ENCODE peak calls at places on chromosome 4, in nine cellular contexts. L is OCI-LY7, K is right atrium auricular region, Q is pancreas, A is SK-N-SH, D is IMR-90, U is mesendoderm, F is gastrocnemius medialis, W is PC-9. H is an unnamed sample.

GRCh38 chr4:113575391-113575790 is 186.1 kb downstream of the CAMK2D start:
- DNase-seq in L (no peak), K (no peak), Q (no peak), A (no peak), D (peak; percentile 60), U (no peak), F (no peak), W (no peak), H (no peak)

GRCh38 chr4:145538636-145539035 is 57.0 kb downstream of the SMAD1 start:
- DNase-seq in L (no peak), K (no peak), Q (no peak), A (no peak), D (no peak), U (no peak), F (no peak), W (no peak), H (no peak)

GRCh38 chr4:19739101-19739651 is 512.5 kb upstream of the SLIT2 start:
- DNase-seq in L (no peak), K (no peak), Q (no peak), A (no peak), D (peak; percentile 95), U (peak; percentile 7), F (no peak), W (peak; percentile 64), H (no peak)

GRCh38 chr4:40587826-40588225 is 41.8 kb downstream of the RBM47 start:
- DNase-seq in L (no peak), K (peak; percentile 67), Q (no peak), A (no peak), D (peak; percentile 73), U (no peak), F (no peak), W (peak; percentile 41), H (peak; percentile 60)

GRCh38 chr4:38125816-38126215 is 165.6 kb downstream of the PTTG2 start:
- DNase-seq in L (no peak), K (no peak), Q (no peak), A (no peak), D (peak; percentile 60), U (no peak), F (no peak), W (no peak), H (no peak)

GRCh38 chr4:83219344-83219990 is 65.1 kb downstream of the COQ2 start:
- DNase-seq in L (peak; percentile 94), K (no peak), Q (no peak), A (no peak), D (no peak), U (no peak), F (no peak), W (no peak), H (peak; percentile 57)

GRCh38 chr4:83125738-83126141 is 11.2 kb upstream of the PLAC8 start:
- DNase-seq in L (no peak), K (no peak), Q (no peak), A (no peak), D (no peak), U (no peak), F (no peak), W (no peak), H (no peak)

GRCh38 chr4:92451792-92452191 is 148.0 kb downstream of the GRID2 start:
- DNase-seq in L (no peak), K (no peak), Q (no peak), A (no peak), D (no peak), U (no peak), F (no peak), W (no peak), H (no peak)

GRCh38 chr4:7766661-7767345 is 172.9 kb downstream of the AFAP1 start:
- DNase-seq in L (no peak), K (no peak), Q (no peak), A (no peak), D (no peak), U (no peak), F (no peak), W (no peak), H (peak; percentile 29)

GRCh38 chr4:78951862-78952472 is 12.7 kb upstream of the PAQR3 start:
- DNase-seq in L (peak; percentile 62), K (no peak), Q (no peak), A (peak; percentile 30), D (peak; percentile 45), U (peak; percentile 38), F (no peak), W (no peak), H (no peak)

GRCh38 chr4:103075894-103076776 is at the start of gene SLC9B2:
- DNase-seq in L (peak; percentile 79), K (peak; percentile 70), Q (peak; percentile 85), A (peak; percentile 80), D (peak; percentile 56), U (peak; percentile 76), F (peak; percentile 50), W (peak; percentile 34), H (peak; percentile 73)

GRCh38 chr4:25299476-25300203 is 12.9 kb upstream of the ZCCHC4 start:
- DNase-seq in L (no peak), K (no peak), Q (no peak), A (no peak), D (no peak), U (peak; percentile 61), F (no peak), W (peak; percentile 68), H (peak; percentile 60)

GRCh38 chr4:13891544-13891939 is 264.0 kb upstream of the BOD1L1 start:
- DNase-seq in L (no peak), K (no peak), Q (no peak), A (no peak), D (peak; percentile 71), U (peak; percentile 6), F (no peak), W (no peak), H (no peak)

GRCh38 chr4:1008840-1009646 is 2.4 kb upstream of the FGFRL1 start:
- DNase-seq in L (peak; percentile 28), K (no peak), Q (peak; percentile 76), A (no peak), D (no peak), U (peak; percentile 23), F (peak; percentile 43), W (peak; percentile 38), H (peak; percentile 74)

DNA sequence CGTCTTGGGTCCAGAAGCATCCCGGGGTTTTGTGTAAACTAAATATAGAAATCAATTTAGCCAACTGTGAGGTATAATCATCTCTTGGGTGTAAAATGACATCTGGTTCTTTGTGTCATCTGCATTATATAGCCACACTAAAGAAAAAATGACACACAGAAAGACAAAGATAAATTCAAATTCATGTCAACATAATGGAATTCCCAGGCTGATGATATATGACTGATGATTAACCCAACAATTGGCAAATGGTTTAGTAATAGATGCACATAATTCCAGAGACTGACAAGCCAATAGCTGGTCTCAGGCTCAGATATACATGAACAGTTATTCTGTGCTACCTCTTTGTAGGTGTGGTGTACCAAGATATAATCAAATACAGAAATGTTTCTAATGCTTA is 375.4 kb upstream of the PITX2 start:
- DNase-seq in L (no peak), K (no peak), Q (no peak), A (no peak), D (no peak), U (no peak), F (no peak), W (no peak), H (no peak)
- H3K4me3 ChIP-seq in L (no peak overlapping the region), K (no peak overlapping the region), Q (no peak overlapping the region), A (no peak overlapping the region), D (no peak overlapping the region), U (no peak overlapping the region), F (no peak overlapping the region), W (no peak overlapping the region), H (no peak overlapping the region)

GRCh38 chr4:74934822-74935326 is 2.0 kb downstream of the PARM1 start:
- DNase-seq in L (no peak), K (no peak), Q (no peak), A (no peak), D (no peak), U (no peak), F (no peak), W (no peak), H (no peak)
- H3K27ac ChIP-seq in L (no peak overlapping the region), K (peak overlapping the region; percentile 88), Q (no peak overlapping the region), A (no peak overlapping the region), D (no peak overlapping the region), U (no peak overlapping the region), F (peak overlapping the region; percentile 71), W (no peak overlapping the region), H (peak overlapping the region; percentile 80)

GRCh38 chr4:185809517-185810071 is 2.4 kb downstream of the SORBS2 start:
- DNase-seq in L (peak; percentile 15), K (no peak), Q (no peak), A (no peak), D (no peak), U (no peak), F (no peak), W (no peak), H (no peak)
- H3K4me3 ChIP-seq in L (peak overlapping the region; percentile 78), K (peak overlapping the region; percentile 57), Q (peak overlapping the region; percentile 69), A (no peak overlapping the region), D (no peak overlapping the region), U (no peak overlapping the region), F (no peak overlapping the region), W (no peak overlapping the region), H (peak overlapping the region; percentile 48)

GRCh38 chr4:184284336-184284690 is 66.6 kb upstream of the ENPP6 start:
- DNase-seq in L (peak; percentile 43), K (peak; percentile 40), Q (no peak), A (no peak), D (no peak), U (no peak), F (no peak), W (no peak), H (no peak)
- H3K27ac ChIP-seq in L (peak overlapping the region; percentile 96), K (no peak overlapping the region), Q (no peak overlapping the region), A (no peak overlapping the region), D (no peak overlapping the region), U (no peak overlapping the region), F (no peak overlapping the region), W (no peak overlapping the region), H (peak overlapping the region; percentile 60)

DNA sequence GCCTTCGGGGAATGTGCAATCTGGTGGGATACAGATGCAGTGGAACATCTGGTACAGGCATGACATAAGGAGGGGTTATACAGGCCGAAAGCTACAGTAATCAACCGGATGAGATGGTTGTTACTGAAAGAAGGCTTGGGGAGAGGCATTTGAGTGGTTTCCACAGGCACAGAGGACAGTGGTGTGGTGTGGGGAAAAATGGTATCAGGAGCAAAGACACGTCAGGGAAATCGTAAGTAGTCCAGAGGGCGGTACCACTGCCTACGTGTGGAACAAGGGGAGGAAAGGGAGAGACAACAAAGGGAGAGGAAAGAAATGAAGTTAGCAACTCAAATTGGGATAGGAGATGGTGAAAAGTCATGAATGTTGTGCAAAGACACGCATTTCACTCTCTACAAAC is 3.0 kb downstream of the PDLIM3 start:
- DNase-seq in L (no peak), K (peak; percentile 83), Q (no peak), A (peak; percentile 16), D (no peak), U (no peak), F (peak; percentile 65), W (no peak), H (no peak)
- H3K4me3 ChIP-seq in L (no peak overlapping the region), K (peak overlapping the region; percentile 90), Q (no peak overlapping the region), A (no peak overlapping the region), D (no peak overlapping the region), U (no peak overlapping the region), F (peak overlapping the region; percentile 79), W (no peak overlapping the region), H (no peak overlapping the region)